ENCODE peak calls at places on chromosomes 13 and 19, in eight cellular contexts. W is H9, L is thoracic aorta, P is AG04449, F is uterus, Y is prostate gland, N is BE2C, V is GM06990. K is an unnamed sample.

GRCh38 chr13:34751492-34751891 is 190.6 kb upstream of the NBEA start:
- DNase-seq in W (no peak), L (no peak), P (no peak), F (no peak), Y (no peak), N (no peak), V (no peak), K (no peak)

GRCh38 chr13:39379667-39380655 is 223.0 kb downstream of the LHFPL6 start:
- DNase-seq in W (no peak), L (no peak), P (no peak), F (no peak), Y (no peak), N (no peak), V (no peak), K (no peak)

GRCh38 chr13:40517486-40518311 is 148.7 kb downstream of the FOXO1 start:
- DNase-seq in W (no peak), L (no peak), P (no peak), F (no peak), Y (no peak), N (no peak), V (peak; percentile 43), K (no peak)

GRCh38 chr19:5925830-5926459 is 11.9 kb downstream of the CAPS start:
- DNase-seq in W (no peak), L (no peak), P (no peak), F (no peak), Y (no peak), N (no peak), V (no peak), K (no peak)

GRCh38 chr19:46913852-46914430 is 53.1 kb downstream of the ARHGAP35 start:
- DNase-seq in W (no peak), L (no peak), P (no peak), F (no peak), Y (no peak), N (no peak), V (peak; percentile 25), K (no peak)

GRCh38 chr13:30855569-30855968 is 50.5 kb upstream of the MEDAG start:
- DNase-seq in W (no peak), L (no peak), P (no peak), F (no peak), Y (no peak), N (no peak), V (no peak), K (no peak)

GRCh38 chr13:102903659-102904407 is 58.0 kb downstream of the ERCC5 start:
- DNase-seq in W (no peak), L (no peak), P (no peak), F (no peak), Y (no peak), N (no peak), V (no peak), K (no peak)

GRCh38 chr13:24033527-24034302 is 126.8 kb upstream of the SPATA13 start:
- DNase-seq in W (no peak), L (no peak), P (peak; percentile 72), F (no peak), Y (no peak), N (no peak), V (no peak), K (no peak)

DNA sequence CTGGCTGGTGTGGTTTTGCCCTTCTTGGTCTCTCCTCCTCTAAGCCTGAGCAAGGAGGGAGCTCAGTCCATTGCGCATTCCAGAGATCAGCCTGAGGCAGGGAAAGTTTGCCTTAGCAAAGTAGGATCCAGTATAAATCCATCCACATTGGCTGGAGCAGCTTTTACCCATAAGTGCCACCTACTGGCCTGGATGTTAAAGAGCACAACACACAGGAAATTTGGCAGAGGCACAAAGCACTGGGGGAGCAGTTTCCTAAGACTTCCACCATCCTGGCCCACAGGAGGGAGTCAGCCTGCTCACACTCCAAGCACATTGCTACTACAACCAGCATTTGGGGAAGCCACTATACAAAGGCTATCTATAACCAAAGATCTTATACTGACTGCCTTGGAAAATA is 1124.2 kb downstream of the SLITRK1 start:
- DNase-seq in W (peak; percentile 81), L (no peak), P (no peak), F (no peak), Y (no peak), N (peak; percentile 57), V (no peak), K (no peak)
- TF ChIP-seq CTCF in W (peak; percentile 75), L (no peak), P (peak; percentile 20), F (no peak), Y (no peak), N (peak; percentile 78), V (no peak), K (peak; percentile 19)

GRCh38 chr13:43787998-43788397 is 1.2 kb upstream of the ENOX1 start:
- DNase-seq in W (no peak), L (no peak), P (no peak), F (no peak), Y (no peak), N (peak; percentile 67), V (no peak), K (no peak)

GRCh38 chr13:43787518-43787891 is 733 bp upstream of the ENOX1 start:
- DNase-seq in W (no peak), L (no peak), P (no peak), F (no peak), Y (no peak), N (peak; percentile 16), V (no peak), K (no peak)

GRCh38 chr13:43786472-43786765 is 353 bp downstream of the ENOX1 start:
- DNase-seq in W (no peak), L (no peak), P (no peak), F (no peak), Y (no peak), N (no peak), V (no peak), K (no peak)

GRCh38 chr13:43785681-43786471 is 896 bp downstream of the ENOX1 start:
- DNase-seq in W (peak; percentile 73), L (peak; percentile 33), P (no peak), F (peak; percentile 86), Y (peak; percentile 85), N (peak; percentile 87), V (peak; percentile 40), K (peak; percentile 72)

DNA sequence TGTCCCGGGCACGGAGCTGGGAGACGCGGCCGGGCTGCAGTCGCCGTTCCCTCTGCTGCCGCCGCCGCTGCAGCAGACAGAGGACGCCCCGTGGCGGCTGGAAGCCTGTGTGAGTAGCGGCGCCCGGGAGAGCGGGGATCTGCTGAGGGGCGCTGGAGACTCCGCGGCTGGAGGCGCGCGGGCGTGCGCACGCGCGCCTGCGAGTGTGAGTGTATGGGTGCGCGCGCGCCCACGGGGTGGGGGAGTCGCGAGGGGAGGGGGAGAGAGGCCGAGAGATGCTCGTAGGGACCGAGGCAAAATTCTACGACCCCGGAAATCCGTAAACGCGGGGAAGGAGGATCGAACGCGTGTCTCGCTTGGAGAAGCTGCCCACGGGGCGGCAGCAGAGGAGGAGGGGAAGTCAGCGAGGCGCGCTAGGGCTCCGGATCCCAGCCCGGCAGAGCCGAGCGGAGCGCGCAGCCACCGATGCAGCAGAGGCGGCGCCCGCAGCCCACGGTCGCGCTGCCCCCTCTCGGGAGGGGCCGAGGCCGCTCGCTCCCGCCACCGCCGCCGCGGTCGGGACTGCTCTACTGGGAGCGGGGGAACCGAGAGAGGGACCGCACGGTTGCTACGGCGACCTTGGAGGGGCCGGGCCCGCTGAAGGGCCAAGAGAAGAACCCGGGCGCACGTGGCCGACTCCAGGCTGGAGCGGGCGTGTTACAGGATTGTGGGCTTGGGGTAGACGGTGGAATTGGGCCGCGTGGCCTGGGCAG is at the start of gene ENOX1:
- DNase-seq in W (peak; percentile 65), L (no peak), P (no peak), F (peak; percentile 68), Y (peak; percentile 62), N (peak; percentile 90), V (peak; percentile 70), K (peak; percentile 76)
- TF ChIP-seq CTCF in W (peak; percentile 27), L (no peak), P (peak; percentile 43), F (no peak), Y (peak; percentile 37), N (peak; percentile 36), V (peak; percentile 20), K (no peak)

GRCh38 chr13:55244991-55245644 is 1895.6 kb upstream of the PRR20A start:
- DNase-seq in W (peak; percentile 71), L (no peak), P (no peak), F (no peak), Y (no peak), N (peak; percentile 28), V (no peak), K (peak; percentile 14)
- TF ChIP-seq CTCF in W (peak; percentile 92), L (no peak), P (no peak), F (no peak), Y (no peak), N (peak; percentile 60), V (no peak), K (peak; percentile 35)

DNA sequence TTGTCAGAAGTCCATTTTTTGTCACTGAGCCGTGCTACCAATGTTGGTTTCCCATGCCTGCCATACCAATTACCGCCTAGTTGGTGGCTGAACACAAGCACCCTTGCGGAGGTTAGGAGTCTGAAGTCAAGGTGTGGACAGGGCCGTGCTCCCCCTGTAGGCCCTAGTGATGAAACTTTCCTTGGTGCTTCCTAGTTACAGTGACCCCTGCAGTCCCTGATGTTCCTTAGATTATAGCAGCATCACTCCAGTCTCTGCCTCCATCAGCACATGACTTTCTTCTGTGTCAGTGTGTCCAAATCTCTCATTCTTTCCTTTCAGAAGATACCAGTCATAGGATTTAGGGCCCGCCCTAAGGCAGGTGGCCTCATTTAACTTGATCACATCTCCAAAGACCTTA is 99.0 kb downstream of the MYO16 start:
- DNase-seq in W (peak; percentile 87), L (no peak), P (no peak), F (no peak), Y (no peak), N (peak; percentile 14), V (no peak), K (peak; percentile 6)
- TF ChIP-seq CTCF in W (peak; percentile 89), L (no peak), P (no peak), F (no peak), Y (no peak), N (peak; percentile 63), V (no peak), K (peak; percentile 29)

DNA sequence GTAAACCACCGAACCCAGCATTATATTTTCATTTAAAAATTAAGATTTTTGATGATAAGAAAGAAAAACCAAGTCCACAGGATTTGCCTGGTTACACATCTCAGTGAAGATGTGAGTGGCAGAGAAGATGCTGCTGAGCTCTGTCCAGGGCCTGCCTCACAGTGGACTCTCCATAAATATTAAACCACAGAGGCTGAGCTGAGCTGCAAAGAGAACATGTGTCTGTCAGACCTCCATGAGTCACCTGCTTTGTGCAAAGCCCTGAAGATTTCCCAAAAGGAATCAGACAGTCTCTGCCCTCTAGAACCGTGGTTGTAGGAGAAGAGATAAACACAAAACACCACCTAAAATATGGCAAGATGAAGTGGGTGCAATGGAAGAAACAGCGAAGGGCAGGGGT is 127.2 kb upstream of the TSC22D1 start:
- DNase-seq in W (no peak), L (no peak), P (no peak), F (no peak), Y (no peak), N (no peak), V (no peak), K (no peak)
- TF ChIP-seq CTCF in W (no peak), L (no peak), P (no peak), F (no peak), Y (no peak), N (no peak), V (no peak), K (no peak)